ENCODE peak calls at places on chromosomes 12 and 14, in ten cellular contexts. One of them, this sample, is unnamed. For H3K36me3, the result is how much of the 10 kb centered on the place peaks cover.

GRCh38 chr14:28751467-28752058 is 15.0 kb upstream of the FOXG1 start:
- DNase-seq in neural progenitor cell: peak
- DNase-seq in K562: peak
- DNase-seq in cardiac muscle cell: peak
- DNase-seq in PC-3: peak
- DNase-seq in hepatocyte: peak
- DNase-seq in heart right ventricle: no peak
- DNase-seq in astrocyte: peak
- DNase-seq in left ventricle myocardium inferior: no peak
- DNase-seq in tibial nerve: no peak
- DNase-seq in this sample: no peak

GRCh38 chr12:95593266-95593871 is 42.1 kb upstream of the USP44 start:
- DNase-seq in PC-3: no peak
- DNase-seq in cardiac muscle cell: no peak
- DNase-seq in heart right ventricle: peak
- DNase-seq in K562: no peak
- DNase-seq in hepatocyte: no peak
- DNase-seq in left ventricle myocardium inferior: peak
- DNase-seq in neural progenitor cell: no peak
- DNase-seq in astrocyte: no peak
- DNase-seq in tibial nerve: no peak
- DNase-seq in this sample: no peak

GRCh38 chr14:68643673-68644072 is 149.2 kb downstream of the ZFP36L1 start:
- DNase-seq in neural progenitor cell: no peak
- DNase-seq in K562: no peak
- DNase-seq in heart right ventricle: no peak
- DNase-seq in hepatocyte: no peak
- DNase-seq in left ventricle myocardium inferior: no peak
- DNase-seq in PC-3: no peak
- DNase-seq in astrocyte: no peak
- DNase-seq in cardiac muscle cell: no peak
- DNase-seq in tibial nerve: no peak
- DNase-seq in this sample: no peak

GRCh38 chr12:109111775-109112491 is 4.5 kb upstream of the ACACB start:
- DNase-seq in K562: peak
- DNase-seq in hepatocyte: peak
- DNase-seq in PC-3: peak
- DNase-seq in neural progenitor cell: peak
- DNase-seq in heart right ventricle: peak
- DNase-seq in astrocyte: peak
- DNase-seq in tibial nerve: peak
- DNase-seq in cardiac muscle cell: peak
- DNase-seq in left ventricle myocardium inferior: peak
- DNase-seq in this sample: peak

GRCh38 chr14:85444685-85445084 is 85.3 kb upstream of the FLRT2 start:
- DNase-seq in K562: no peak
- DNase-seq in neural progenitor cell: no peak
- DNase-seq in left ventricle myocardium inferior: no peak
- DNase-seq in heart right ventricle: no peak
- DNase-seq in cardiac muscle cell: peak
- DNase-seq in astrocyte: peak
- DNase-seq in PC-3: peak
- DNase-seq in tibial nerve: no peak
- DNase-seq in hepatocyte: peak
- DNase-seq in this sample: no peak

GRCh38 chr12:91542048-91542447 is 359.4 kb upstream of the DCN start:
- DNase-seq in PC-3: no peak
- DNase-seq in left ventricle myocardium inferior: no peak
- DNase-seq in astrocyte: no peak
- DNase-seq in hepatocyte: no peak
- DNase-seq in neural progenitor cell: no peak
- DNase-seq in K562: no peak
- DNase-seq in cardiac muscle cell: no peak
- DNase-seq in heart right ventricle: no peak
- DNase-seq in tibial nerve: no peak
- DNase-seq in this sample: no peak

GRCh38 chr12:57475271-57476161 is 4.2 kb downstream of the ARHGAP9 start:
- DNase-seq in heart right ventricle: no peak
- DNase-seq in tibial nerve: no peak
- DNase-seq in neural progenitor cell: peak
- DNase-seq in left ventricle myocardium inferior: no peak
- DNase-seq in K562: no peak
- DNase-seq in astrocyte: no peak
- DNase-seq in PC-3: no peak
- DNase-seq in cardiac muscle cell: peak
- DNase-seq in hepatocyte: peak
- DNase-seq in this sample: no peak

GRCh38 chr14:100096656-100097055 is 31.4 kb downstream of the EVL start:
- DNase-seq in PC-3: peak
- DNase-seq in hepatocyte: no peak
- DNase-seq in astrocyte: peak
- DNase-seq in heart right ventricle: no peak
- DNase-seq in K562: no peak
- DNase-seq in tibial nerve: no peak
- DNase-seq in left ventricle myocardium inferior: no peak
- DNase-seq in cardiac muscle cell: no peak
- DNase-seq in neural progenitor cell: no peak
- DNase-seq in this sample: no peak

DNA sequence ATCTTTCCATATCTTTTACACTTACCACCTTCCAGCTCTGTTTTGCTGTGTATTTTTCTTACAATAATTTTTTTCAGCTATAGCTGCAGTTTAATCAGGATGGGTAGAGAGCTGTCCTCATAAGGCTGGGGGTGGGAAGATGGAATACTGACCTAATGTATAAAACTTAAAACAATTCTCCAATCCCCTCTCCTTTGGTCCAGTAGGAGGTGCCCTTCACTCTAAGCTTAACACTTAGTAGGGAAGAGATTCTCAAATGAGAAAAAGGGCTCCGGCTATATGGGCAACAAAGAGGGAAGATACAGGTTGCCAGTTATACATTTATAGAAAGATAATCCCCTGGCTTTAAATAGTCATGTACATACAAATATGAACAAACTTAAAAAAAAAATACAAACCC is 2.8 kb downstream of the ORMDL2 start:
- DNase-seq in heart right ventricle: no peak
- DNase-seq in hepatocyte: no peak
- DNase-seq in neural progenitor cell: no peak
- DNase-seq in tibial nerve: no peak
- DNase-seq in K562: peak
- DNase-seq in astrocyte: no peak
- DNase-seq in cardiac muscle cell: no peak
- DNase-seq in left ventricle myocardium inferior: no peak
- DNase-seq in PC-3: peak
- DNase-seq in this sample: no peak
- H3K4me3 ChIP-seq in heart right ventricle: no peak
- H3K4me3 ChIP-seq in hepatocyte: no peak
- H3K4me3 ChIP-seq in neural progenitor cell: no peak
- H3K4me3 ChIP-seq in tibial nerve: no peak
- H3K4me3 ChIP-seq in K562: no peak
- H3K4me3 ChIP-seq in astrocyte: no peak
- H3K4me3 ChIP-seq in cardiac muscle cell: no peak
- H3K4me3 ChIP-seq in left ventricle myocardium inferior: no peak
- H3K4me3 ChIP-seq in PC-3: no peak
- H3K4me3 ChIP-seq in this sample: no peak

GRCh38 chr12:131129839-131130238 is 176.1 kb downstream of the ADGRD1 start:
- DNase-seq in PC-3: peak
- DNase-seq in K562: no peak
- DNase-seq in tibial nerve: no peak
- DNase-seq in heart right ventricle: no peak
- DNase-seq in astrocyte: no peak
- DNase-seq in left ventricle myocardium inferior: no peak
- DNase-seq in cardiac muscle cell: no peak
- DNase-seq in hepatocyte: no peak
- DNase-seq in neural progenitor cell: no peak
- DNase-seq in this sample: no peak
- H3K27ac ChIP-seq in PC-3: no peak
- H3K27ac ChIP-seq in K562: no peak
- H3K27ac ChIP-seq in tibial nerve: no peak
- H3K27ac ChIP-seq in heart right ventricle: no peak
- H3K27ac ChIP-seq in astrocyte: no peak
- H3K27ac ChIP-seq in left ventricle myocardium inferior: no peak
- H3K27ac ChIP-seq in cardiac muscle cell: no peak
- H3K27ac ChIP-seq in hepatocyte: no peak
- H3K27ac ChIP-seq in neural progenitor cell: no peak
- H3K27ac ChIP-seq in this sample: no peak

GRCh38 chr14:74897642-74898041 is 15.9 kb downstream of the DLST start:
- DNase-seq in tibial nerve: no peak
- DNase-seq in astrocyte: no peak
- DNase-seq in left ventricle myocardium inferior: no peak
- DNase-seq in PC-3: no peak
- DNase-seq in heart right ventricle: no peak
- DNase-seq in cardiac muscle cell: no peak
- DNase-seq in neural progenitor cell: no peak
- DNase-seq in hepatocyte: no peak
- DNase-seq in K562: no peak
- DNase-seq in this sample: no peak

GRCh38 chr14:74896400-74896799 is 14.7 kb downstream of the DLST start:
- DNase-seq in astrocyte: no peak
- DNase-seq in K562: no peak
- DNase-seq in left ventricle myocardium inferior: no peak
- DNase-seq in cardiac muscle cell: no peak
- DNase-seq in tibial nerve: no peak
- DNase-seq in heart right ventricle: no peak
- DNase-seq in neural progenitor cell: no peak
- DNase-seq in hepatocyte: no peak
- DNase-seq in PC-3: no peak
- DNase-seq in this sample: no peak

GRCh38 chr14:74893614-74894091 is 11.9 kb downstream of the DLST start:
- DNase-seq in K562: no peak
- DNase-seq in PC-3: no peak
- DNase-seq in left ventricle myocardium inferior: no peak
- DNase-seq in heart right ventricle: no peak
- DNase-seq in neural progenitor cell: no peak
- DNase-seq in hepatocyte: no peak
- DNase-seq in astrocyte: no peak
- DNase-seq in tibial nerve: no peak
- DNase-seq in cardiac muscle cell: no peak
- DNase-seq in this sample: no peak

GRCh38 chr14:74898694-74899093 is 17.0 kb downstream of the DLST start:
- DNase-seq in cardiac muscle cell: no peak
- DNase-seq in astrocyte: no peak
- DNase-seq in heart right ventricle: no peak
- DNase-seq in PC-3: no peak
- DNase-seq in tibial nerve: no peak
- DNase-seq in neural progenitor cell: no peak
- DNase-seq in K562: no peak
- DNase-seq in hepatocyte: peak
- DNase-seq in left ventricle myocardium inferior: no peak
- DNase-seq in this sample: no peak

DNA sequence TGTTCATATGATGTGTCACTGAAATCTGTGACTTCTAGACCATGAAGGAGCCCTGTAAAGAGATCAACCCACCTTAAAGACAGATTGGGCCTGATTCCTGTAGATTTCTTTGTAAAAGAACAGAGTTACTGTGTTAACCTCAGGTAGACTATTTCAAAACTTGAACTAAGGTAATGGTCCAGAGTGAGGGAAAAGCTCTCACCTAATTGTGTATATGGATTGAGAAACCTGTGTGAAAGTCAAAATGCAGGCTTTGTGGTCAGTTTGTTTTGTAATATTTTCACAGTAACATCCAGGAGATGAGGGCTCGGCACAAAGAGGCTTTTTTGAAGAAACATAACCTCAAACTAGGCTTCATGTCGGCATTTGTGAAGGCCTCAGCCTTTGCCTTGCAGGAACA is 16.4 kb downstream of the DLST start:
- DNase-seq in heart right ventricle: no peak
- DNase-seq in tibial nerve: no peak
- DNase-seq in astrocyte: no peak
- DNase-seq in cardiac muscle cell: no peak
- DNase-seq in PC-3: no peak
- DNase-seq in hepatocyte: no peak
- DNase-seq in neural progenitor cell: no peak
- DNase-seq in left ventricle myocardium inferior: no peak
- DNase-seq in K562: no peak
- DNase-seq in this sample: no peak
- H3K36me3 ChIP-seq in heart right ventricle: under half
- H3K36me3 ChIP-seq in tibial nerve: under half
- H3K36me3 ChIP-seq in astrocyte: half or more
- H3K36me3 ChIP-seq in cardiac muscle cell: half or more
- H3K36me3 ChIP-seq in PC-3: half or more
- H3K36me3 ChIP-seq in hepatocyte: under half
- H3K36me3 ChIP-seq in neural progenitor cell: under half
- H3K36me3 ChIP-seq in left ventricle myocardium inferior: half or more
- H3K36me3 ChIP-seq in K562: half or more
- H3K36me3 ChIP-seq in this sample: half or more

GRCh38 chr12:54173066-54173726 is 15.6 kb downstream of the SMUG1 start:
- DNase-seq in left ventricle myocardium inferior: peak
- DNase-seq in neural progenitor cell: peak
- DNase-seq in heart right ventricle: peak
- DNase-seq in astrocyte: no peak
- DNase-seq in K562: peak
- DNase-seq in PC-3: peak
- DNase-seq in cardiac muscle cell: peak
- DNase-seq in hepatocyte: peak
- DNase-seq in tibial nerve: no peak
- DNase-seq in this sample: peak

GRCh38 chr12:54169036-54169435 is 19.7 kb downstream of the SMUG1 start:
- DNase-seq in tibial nerve: no peak
- DNase-seq in PC-3: no peak
- DNase-seq in hepatocyte: no peak
- DNase-seq in neural progenitor cell: no peak
- DNase-seq in astrocyte: no peak
- DNase-seq in left ventricle myocardium inferior: no peak
- DNase-seq in cardiac muscle cell: no peak
- DNase-seq in K562: no peak
- DNase-seq in heart right ventricle: no peak
- DNase-seq in this sample: no peak

GRCh38 chr12:54172102-54172630 is 16.6 kb downstream of the SMUG1 start:
- DNase-seq in heart right ventricle: no peak
- DNase-seq in tibial nerve: no peak
- DNase-seq in neural progenitor cell: no peak
- DNase-seq in PC-3: no peak
- DNase-seq in cardiac muscle cell: no peak
- DNase-seq in K562: no peak
- DNase-seq in left ventricle myocardium inferior: no peak
- DNase-seq in hepatocyte: no peak
- DNase-seq in astrocyte: no peak
- DNase-seq in this sample: no peak

GRCh38 chr12:54175130-54175963 is 13.4 kb downstream of the SMUG1 start:
- DNase-seq in PC-3: no peak
- DNase-seq in hepatocyte: no peak
- DNase-seq in heart right ventricle: no peak
- DNase-seq in cardiac muscle cell: no peak
- DNase-seq in tibial nerve: no peak
- DNase-seq in K562: peak
- DNase-seq in left ventricle myocardium inferior: no peak
- DNase-seq in neural progenitor cell: no peak
- DNase-seq in astrocyte: no peak
- DNase-seq in this sample: no peak

DNA sequence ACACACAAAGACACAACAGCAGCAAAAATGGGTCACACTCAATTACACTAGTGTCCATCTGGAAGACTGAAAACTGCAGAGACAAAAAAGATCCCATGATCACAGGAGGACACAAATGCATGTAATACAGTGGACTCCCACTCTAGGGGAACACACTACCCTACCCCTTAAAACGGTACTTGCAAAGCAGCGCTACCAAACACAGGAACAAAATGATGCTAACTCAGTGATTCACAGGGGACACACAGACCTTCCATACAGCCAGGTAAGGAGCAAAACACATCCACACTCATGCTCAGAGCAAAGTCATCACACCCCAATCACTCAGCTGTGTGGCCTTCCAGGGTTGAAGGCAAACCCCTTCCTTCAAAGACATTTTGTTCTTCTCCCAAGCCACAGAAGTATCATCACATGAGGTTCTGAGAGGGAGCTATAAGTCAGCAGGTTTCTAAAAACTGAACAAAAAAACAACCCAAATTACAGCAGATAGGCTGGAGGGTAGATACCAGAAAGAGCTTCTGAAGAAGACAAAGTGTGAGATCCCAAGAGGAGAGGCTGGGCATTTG is 14.8 kb downstream of the SMUG1 start:
- DNase-seq in astrocyte: no peak
- DNase-seq in left ventricle myocardium inferior: no peak
- DNase-seq in cardiac muscle cell: no peak
- DNase-seq in neural progenitor cell: no peak
- DNase-seq in K562: no peak
- DNase-seq in heart right ventricle: no peak
- DNase-seq in PC-3: no peak
- DNase-seq in hepatocyte: no peak
- DNase-seq in tibial nerve: no peak
- DNase-seq in this sample: no peak
- H3K4me3 ChIP-seq in astrocyte: no peak
- H3K4me3 ChIP-seq in left ventricle myocardium inferior: peak
- H3K4me3 ChIP-seq in cardiac muscle cell: no peak
- H3K4me3 ChIP-seq in neural progenitor cell: peak
- H3K4me3 ChIP-seq in K562: no peak
- H3K4me3 ChIP-seq in heart right ventricle: peak
- H3K4me3 ChIP-seq in PC-3: peak
- H3K4me3 ChIP-seq in hepatocyte: no peak
- H3K4me3 ChIP-seq in tibial nerve: peak
- H3K4me3 ChIP-seq in this sample: no peak

This sample was measured in CD8-positive, alpha-beta memory T cell.